ENCODE peak calls at places on chromosomes 7 and 10, in four cellular contexts. I, H, F and U are unnamed samples. For H3K9me3, the result is how much of the 10 kb centered on the place peaks cover.

GRCh38 chr10:25747038-25747437 is 187.0 kb upstream of the MYO3A start:
- DNase-seq in I (no peak), H (no peak), F (no peak), U (no peak)

GRCh38 chr10:22427890-22428571 is 82.7 kb downstream of the SPAG6 start:
- DNase-seq in I (no peak), H (no peak), F (no peak), U (no peak)

GRCh38 chr10:86310291-86310690 is 56.3 kb downstream of the GRID1 start:
- DNase-seq in I (no peak), H (no peak), F (no peak), U (no peak)

GRCh38 chr10:27558612-27559020 is 54.5 kb downstream of the RAB18 start:
- DNase-seq in I (no peak), H (peak), F (peak), U (no peak)

GRCh38 chr7:34675749-34676374 is 17.8 kb downstream of the NPSR1 start:
- DNase-seq in I (no peak), H (peak), F (peak), U (no peak)

GRCh38 chr10:8803992-8804391 is 749.5 kb downstream of the GATA3 start:
- DNase-seq in I (no peak), H (no peak), F (no peak), U (no peak)

GRCh38 chr10:103853428-103854264 is 1.7 kb downstream of the SH3PXD2A start:
- DNase-seq in I (no peak), H (no peak), F (no peak), U (no peak)

GRCh38 chr7:16550671-16551070 is 24.0 kb downstream of the LRRC72 start:
- DNase-seq in I (no peak), H (no peak), F (no peak), U (no peak)

GRCh38 chr10:79068203-79068561 is 584 bp upstream of the ZMIZ1 start:
- DNase-seq in I (no peak), H (peak), F (no peak), U (peak)

GRCh38 chr10:62058476-62058875 is 157.0 kb downstream of the ARID5B start:
- DNase-seq in I (no peak), H (no peak), F (no peak), U (no peak)

GRCh38 chr10:123134058-123134914 is 1.5 kb upstream of the HMX3 start:
- DNase-seq in I (no peak), H (no peak), F (no peak), U (no peak)

GRCh38 chr10:34978080-34978479 is 112.1 kb downstream of the CUL2 start:
- DNase-seq in I (no peak), H (no peak), F (no peak), U (no peak)

GRCh38 chr10:19750972-19751371 is 65.3 kb upstream of the PLXDC2 start:
- DNase-seq in I (no peak), H (no peak), F (no peak), U (no peak)

GRCh38 chr7:25303380-25304321 is 75.4 kb upstream of the NPVF start:
- DNase-seq in I (no peak), H (no peak), F (no peak), U (no peak)

GRCh38 chr10:114352653-114353298 is 51.5 kb downstream of the AFAP1L2 start:
- DNase-seq in I (no peak), H (peak), F (no peak), U (no peak)

GRCh38 chr10:119174109-119174508 is 4.5 kb downstream of the PRDX3 start:
- DNase-seq in I (no peak), H (no peak), F (no peak), U (no peak)

GRCh38 chr10:129778571-129778970 is 185.5 kb downstream of the EBF3 start:
- DNase-seq in I (no peak), H (no peak), F (no peak), U (no peak)

GRCh38 chr10:14623931-14624330 is 150.8 kb downstream of the FAM107B start:
- DNase-seq in I (no peak), H (no peak), F (no peak), U (no peak)

GRCh38 chr7:45325378-45325777 is 167.8 kb downstream of the RAMP3 start:
- DNase-seq in I (no peak), H (no peak), F (no peak), U (no peak)

GRCh38 chr7:150715293-150715692 is 1.1 kb upstream of the GIMAP1 start:
- DNase-seq in I (no peak), H (no peak), F (no peak), U (no peak)

GRCh38 chr10:133292919-133293809 is 15.5 kb downstream of the TUBGCP2 start:
- DNase-seq in I (no peak), H (no peak), F (no peak), U (no peak)

GRCh38 chr7:8155836-8156235 is 106.1 kb downstream of the ICA1 start:
- DNase-seq in I (no peak), H (no peak), F (no peak), U (no peak)

GRCh38 chr10:125141150-125141859 is 19.1 kb downstream of the CTBP2 start:
- DNase-seq in I (no peak), H (no peak), F (no peak), U (no peak)

GRCh38 chr10:95333997-95334792 is 43.4 kb upstream of the PDLIM1 start:
- DNase-seq in I (peak), H (no peak), F (no peak), U (no peak)

GRCh38 chr7:128404143-128404681 is 5.6 kb downstream of the IMPDH1 start:
- DNase-seq in I (no peak), H (no peak), F (no peak), U (no peak)

GRCh38 chr10:48802611-48803046 is 118.0 kb downstream of the WDFY4 start:
- DNase-seq in I (no peak), H (peak), F (no peak), U (no peak)

GRCh38 chr7:50304911-50305621 is 550 bp downstream of the IKZF1 start:
- DNase-seq in I (no peak), H (peak), F (no peak), U (peak)

GRCh38 chr7:81138850-81139249 is 220.0 kb upstream of the SEMA3C start:
- DNase-seq in I (no peak), H (no peak), F (no peak), U (no peak)

GRCh38 chr10:3048114-3049019 is 19.0 kb upstream of the PFKP start:
- DNase-seq in I (no peak), H (no peak), F (no peak), U (no peak)

GRCh38 chr7:17021205-17021604 is 139.4 kb upstream of the AGR3 start:
- DNase-seq in I (no peak), H (no peak), F (no peak), U (no peak)

GRCh38 chr7:46990761-46991160 is 591.1 kb downstream of the TNS3 start:
- DNase-seq in I (no peak), H (no peak), F (no peak), U (no peak)

GRCh38 chr7:54541941-54542618 is at the start of gene VSTM2A:
- DNase-seq in I (no peak), H (no peak), F (no peak), U (no peak)

GRCh38 chr10:133372507-133372906 is 647 bp downstream of the ECHS1 start:
- DNase-seq in I (no peak), H (no peak), F (no peak), U (no peak)

GRCh38 chr10:59648711-59649201 is 60.9 kb downstream of the SLC16A9 start:
- DNase-seq in I (no peak), H (no peak), F (no peak), U (no peak)

GRCh38 chr10:50594012-50594411 is 29.7 kb downstream of the SGMS1 start:
- DNase-seq in I (no peak), H (no peak), F (peak), U (no peak)

GRCh38 chr10:120387326-120387725 is 69.7 kb upstream of the PLPP4 start:
- DNase-seq in I (no peak), H (no peak), F (no peak), U (no peak)

GRCh38 chr10:124743188-124744046 is 761 bp downstream of the FAM53B start:
- DNase-seq in I (no peak), H (peak), F (no peak), U (no peak)

GRCh38 chr7:110356438-110356837 is 734.5 kb upstream of the LRRN3 start:
- DNase-seq in I (no peak), H (no peak), F (no peak), U (no peak)
- H3K9me3 ChIP-seq in I (under half), H (under half), F (under half), U (under half)

GRCh38 chr7:158395780-158396214 is 191.8 kb downstream of the PTPRN2 start:
- DNase-seq in I (no peak), H (no peak), F (no peak), U (no peak)

GRCh38 chr7:158395349-158395748 is 192.3 kb downstream of the PTPRN2 start:
- DNase-seq in I (no peak), H (no peak), F (no peak), U (no peak)

GRCh38 chr7:158396982-158397862 is 190.4 kb downstream of the PTPRN2 start:
- DNase-seq in I (no peak), H (no peak), F (no peak), U (no peak)

GRCh38 chr7:158394936-158395335 is 192.7 kb downstream of the PTPRN2 start:
- DNase-seq in I (no peak), H (peak), F (no peak), U (peak)

GRCh38 chr7:158396301-158396905 is 191.2 kb downstream of the PTPRN2 start:
- DNase-seq in I (no peak), H (no peak), F (no peak), U (no peak)
- H3K9me3 ChIP-seq in I (under half), H (under half), F (under half), U (under half)

DNA sequence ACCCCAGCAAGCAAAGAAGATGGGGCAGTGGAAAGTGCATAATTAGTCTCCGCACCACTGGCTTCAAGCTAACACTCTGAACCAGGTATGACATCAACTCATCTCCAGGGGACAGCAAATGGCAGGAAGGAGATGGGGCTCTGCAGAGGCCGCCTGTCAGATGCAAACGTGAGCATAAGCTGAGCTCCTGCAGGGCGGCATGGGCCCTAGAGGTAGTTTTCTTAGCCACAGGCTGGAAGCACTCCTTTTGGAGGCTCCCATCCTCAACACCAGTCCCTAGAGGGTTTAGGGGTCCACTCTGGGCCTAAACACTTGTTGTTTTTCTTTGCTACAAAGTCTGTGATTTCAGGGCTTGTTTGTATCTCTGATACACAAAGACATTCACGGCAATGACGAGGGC is 335.8 kb upstream of the MKI67 start:
- DNase-seq in I (no peak), H (no peak), F (no peak), U (no peak)
- H3K9me3 ChIP-seq in I (under half), H (under half), F (under half), U (under half)

DNA sequence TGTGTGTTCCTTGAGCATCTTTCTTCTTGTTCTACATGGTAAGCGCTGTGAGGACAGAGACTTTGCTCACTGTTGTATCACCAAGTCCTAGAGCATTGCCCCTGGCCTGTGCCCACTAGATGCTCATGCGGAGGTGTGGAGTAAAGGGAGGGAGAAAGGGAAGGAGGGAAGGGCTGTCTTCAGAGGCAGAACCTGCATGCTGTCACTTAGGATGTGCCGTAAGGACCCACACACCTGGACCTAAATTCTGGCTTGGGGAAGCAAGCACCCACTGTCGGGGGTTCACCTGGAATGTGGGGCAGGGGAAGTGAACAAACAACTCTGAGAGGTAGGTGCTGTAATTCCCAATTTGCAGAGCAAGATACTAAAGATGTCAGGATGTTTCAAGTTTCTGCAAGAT is 129.5 kb downstream of the PTPN20 start:
- DNase-seq in I (no peak), H (no peak), F (no peak), U (peak)
- H3K9me3 ChIP-seq in I (under half), H (under half), F (under half), U (under half)

DNA sequence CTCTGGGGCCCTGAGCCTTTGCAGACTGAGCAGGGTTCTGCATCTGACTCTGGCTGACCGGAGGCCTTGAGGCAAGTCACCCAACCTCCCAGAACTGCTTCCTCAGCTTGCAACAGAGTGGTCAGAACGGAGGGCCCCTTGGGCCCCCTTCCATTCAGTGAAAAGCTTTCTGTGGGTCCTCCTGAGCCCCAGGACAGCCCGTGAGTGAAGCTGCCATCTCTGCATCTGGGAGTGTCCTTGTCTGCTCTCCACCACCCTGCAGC is 224.7 kb downstream of the DNAJB6 start:
- DNase-seq in I (no peak), H (no peak), F (no peak), U (no peak)
- H3K9me3 ChIP-seq in I (under half), H (under half), F (under half), U (under half)

DNA sequence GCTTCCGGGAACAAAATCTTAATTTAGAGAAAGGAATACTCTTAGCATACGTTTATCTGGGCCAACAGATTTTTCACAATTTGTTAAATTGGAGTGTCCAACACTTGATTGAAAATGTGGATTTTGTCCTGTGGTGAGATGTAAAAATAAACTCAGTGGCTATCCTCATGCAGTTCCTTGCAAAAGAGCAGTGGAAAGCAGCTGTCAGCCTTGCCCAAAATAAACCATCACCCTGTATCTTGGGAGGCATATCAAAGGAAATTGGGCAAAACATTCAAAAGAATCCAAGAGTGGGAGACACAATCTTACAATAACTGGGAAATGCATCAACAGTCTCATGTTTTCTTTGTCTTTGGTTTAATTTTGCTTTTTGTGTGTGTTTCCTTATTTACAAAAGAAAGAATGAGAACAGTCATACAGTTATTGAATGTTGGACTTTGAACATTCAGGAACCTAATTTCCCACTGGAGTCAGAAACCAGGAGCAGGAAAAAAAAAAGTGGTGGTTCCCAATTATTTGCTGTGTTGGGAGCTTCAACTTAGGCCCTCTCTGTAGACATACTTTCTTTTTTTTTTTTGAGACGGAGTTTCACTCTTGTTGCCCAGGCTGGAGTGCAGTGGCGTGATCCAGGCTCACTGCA is 44.4 kb upstream of the DGKI start:
- DNase-seq in I (no peak), H (no peak), F (no peak), U (no peak)
- H3K9me3 ChIP-seq in I (under half), H (under half), F (under half), U (under half)

GRCh38 chr10:10489086-10489485 is 528.6 kb upstream of the CELF2 start:
- DNase-seq in I (no peak), H (no peak), F (no peak), U (no peak)
- H3K9me3 ChIP-seq in I (under half), H (under half), F (under half), U (under half)